ENCODE peak calls at places on chromosomes 3 and 15, in four cellular contexts. One of them, this sample, is unnamed.

GRCh38 chr15:72532991-72533601 is 59.0 kb downstream of the ARIH1 start:
- DNase-seq in sigmoid colon: no peak
- DNase-seq in psoas muscle: no peak
- DNase-seq in AG04450: no peak
- DNase-seq in this sample: no peak

GRCh38 chr3:105837143-105837740 is 31.6 kb downstream of the CBLB start:
- DNase-seq in sigmoid colon: no peak
- DNase-seq in AG04450: no peak
- DNase-seq in psoas muscle: no peak
- DNase-seq in this sample: no peak

GRCh38 chr15:72131922-72132321 is 13.7 kb downstream of the SENP8 start:
- DNase-seq in AG04450: no peak
- DNase-seq in sigmoid colon: no peak
- DNase-seq in psoas muscle: no peak
- DNase-seq in this sample: no peak

GRCh38 chr3:38151667-38152265 is 13.3 kb downstream of the MYD88 start:
- DNase-seq in AG04450: no peak
- DNase-seq in sigmoid colon: no peak
- DNase-seq in psoas muscle: no peak
- DNase-seq in this sample: no peak

GRCh38 chr3:66259721-66260255 is 39.0 kb downstream of the SLC25A26 start:
- DNase-seq in sigmoid colon: no peak
- DNase-seq in psoas muscle: no peak
- DNase-seq in AG04450: no peak
- DNase-seq in this sample: no peak

GRCh38 chr15:63836579-63836978 is 2.8 kb upstream of the HERC1 start:
- DNase-seq in psoas muscle: no peak
- DNase-seq in sigmoid colon: no peak
- DNase-seq in AG04450: no peak
- DNase-seq in this sample: no peak

GRCh38 chr3:171772427-171773056 is 37.7 kb downstream of the PLD1 start:
- DNase-seq in AG04450: no peak
- DNase-seq in psoas muscle: peak
- DNase-seq in sigmoid colon: peak
- DNase-seq in this sample: no peak

GRCh38 chr15:38854506-38854905 is 289.9 kb upstream of the RASGRP1 start:
- DNase-seq in psoas muscle: no peak
- DNase-seq in AG04450: no peak
- DNase-seq in sigmoid colon: no peak
- DNase-seq in this sample: no peak

GRCh38 chr3:105867690-105868449 is 942 bp downstream of the CBLB start:
- DNase-seq in sigmoid colon: no peak
- DNase-seq in psoas muscle: no peak
- DNase-seq in AG04450: no peak
- DNase-seq in this sample: no peak

GRCh38 chr3:134473868-134474546 is 11.8 kb downstream of the ANAPC13 start:
- DNase-seq in psoas muscle: no peak
- DNase-seq in sigmoid colon: peak
- DNase-seq in AG04450: peak
- DNase-seq in this sample: no peak

GRCh38 chr3:158152186-158152585 is 42.3 kb downstream of the RSRC1 start:
- DNase-seq in sigmoid colon: no peak
- DNase-seq in AG04450: no peak
- DNase-seq in psoas muscle: no peak
- DNase-seq in this sample: no peak

GRCh38 chr15:71515375-71516186 is 294.8 kb upstream of the NR2E3 start:
- DNase-seq in AG04450: no peak
- DNase-seq in sigmoid colon: no peak
- DNase-seq in psoas muscle: no peak
- DNase-seq in this sample: no peak

GRCh38 chr3:24237971-24238767 is 256.5 kb downstream of the THRB start:
- DNase-seq in AG04450: peak
- DNase-seq in sigmoid colon: no peak
- DNase-seq in psoas muscle: no peak
- DNase-seq in this sample: no peak

GRCh38 chr15:97961067-97961954 is 808 bp downstream of the ARRDC4 start:
- DNase-seq in AG04450: no peak
- DNase-seq in sigmoid colon: peak
- DNase-seq in psoas muscle: peak
- DNase-seq in this sample: peak

GRCh38 chr3:159326998-159327397 is 525.1 kb downstream of the MFSD1 start:
- DNase-seq in AG04450: no peak
- DNase-seq in psoas muscle: no peak
- DNase-seq in sigmoid colon: no peak
- DNase-seq in this sample: no peak

GRCh38 chr3:17431004-17431403 is 311.4 kb downstream of the TBC1D5 start:
- DNase-seq in psoas muscle: no peak
- DNase-seq in sigmoid colon: no peak
- DNase-seq in AG04450: peak
- DNase-seq in this sample: no peak

GRCh38 chr3:195542261-195542660 is 864 bp downstream of the PPP1R2 start:
- DNase-seq in sigmoid colon: no peak
- DNase-seq in AG04450: no peak
- DNase-seq in psoas muscle: no peak
- DNase-seq in this sample: no peak

GRCh38 chr15:97688886-97689285 is 271.6 kb upstream of the ARRDC4 start:
- DNase-seq in psoas muscle: no peak
- DNase-seq in AG04450: no peak
- DNase-seq in sigmoid colon: no peak
- DNase-seq in this sample: no peak

GRCh38 chr3:148075829-148076716 is 621.6 kb upstream of the AGTR1 start:
- DNase-seq in AG04450: peak
- DNase-seq in psoas muscle: no peak
- DNase-seq in sigmoid colon: no peak
- DNase-seq in this sample: no peak

GRCh38 chr15:92808611-92809063 is 91.5 kb upstream of the CHD2 start:
- DNase-seq in psoas muscle: peak
- DNase-seq in sigmoid colon: peak
- DNase-seq in AG04450: no peak
- DNase-seq in this sample: peak

GRCh38 chr15:59170998-59171397 is 35.6 kb upstream of the LDHAL6B start:
- DNase-seq in sigmoid colon: no peak
- DNase-seq in AG04450: no peak
- DNase-seq in psoas muscle: no peak
- DNase-seq in this sample: no peak

GRCh38 chr15:78360426-78360825 is 20.3 kb downstream of the CRABP1 start:
- DNase-seq in AG04450: no peak
- DNase-seq in sigmoid colon: peak
- DNase-seq in psoas muscle: no peak
- DNase-seq in this sample: no peak

GRCh38 chr3:17741621-17742091 is 775 bp downstream of the TBC1D5 start:
- DNase-seq in AG04450: no peak
- DNase-seq in sigmoid colon: no peak
- DNase-seq in psoas muscle: no peak
- DNase-seq in this sample: no peak

GRCh38 chr15:99408236-99409096 is 157.2 kb downstream of the LRRC28 start:
- DNase-seq in AG04450: peak
- DNase-seq in sigmoid colon: no peak
- DNase-seq in psoas muscle: no peak
- DNase-seq in this sample: no peak

GRCh38 chr3:22960326-22960984 is 242.7 kb upstream of the UBE2E2 start:
- DNase-seq in sigmoid colon: peak
- DNase-seq in psoas muscle: no peak
- DNase-seq in AG04450: no peak
- DNase-seq in this sample: no peak

GRCh38 chr3:182755308-182756106 is 37.8 kb upstream of the ATP11B start:
- DNase-seq in AG04450: no peak
- DNase-seq in sigmoid colon: no peak
- DNase-seq in psoas muscle: no peak
- DNase-seq in this sample: no peak

GRCh38 chr3:77626157-77626556 is 586.3 kb downstream of the ROBO2 start:
- DNase-seq in psoas muscle: no peak
- DNase-seq in sigmoid colon: no peak
- DNase-seq in AG04450: no peak
- DNase-seq in this sample: no peak

GRCh38 chr3:70833510-70833835 is 521.0 kb upstream of the MDFIC2 start:
- DNase-seq in AG04450: no peak
- DNase-seq in sigmoid colon: no peak
- DNase-seq in psoas muscle: no peak
- DNase-seq in this sample: no peak

GRCh38 chr15:67142142-67143092 is 77.0 kb downstream of the SMAD3 start:
- DNase-seq in AG04450: no peak
- DNase-seq in psoas muscle: peak
- DNase-seq in sigmoid colon: peak
- DNase-seq in this sample: no peak

GRCh38 chr3:149670742-149671492 is 13.1 kb upstream of the WWTR1 start:
- DNase-seq in psoas muscle: no peak
- DNase-seq in AG04450: no peak
- DNase-seq in sigmoid colon: no peak
- DNase-seq in this sample: no peak

GRCh38 chr15:41121951-41122350 is 5.9 kb upstream of the INO80 start:
- DNase-seq in psoas muscle: no peak
- DNase-seq in sigmoid colon: no peak
- DNase-seq in AG04450: no peak
- DNase-seq in this sample: no peak

GRCh38 chr3:125023833-125024560 is 31.8 kb downstream of the HEG1 start:
- DNase-seq in AG04450: no peak
- DNase-seq in psoas muscle: no peak
- DNase-seq in sigmoid colon: no peak
- DNase-seq in this sample: no peak

GRCh38 chr3:9168230-9168629 is 81.2 kb downstream of the SRGAP3 start:
- DNase-seq in psoas muscle: no peak
- DNase-seq in sigmoid colon: no peak
- DNase-seq in AG04450: no peak
- DNase-seq in this sample: peak

GRCh38 chr15:75693501-75694240 is 19.0 kb downstream of the CSPG4 start:
- DNase-seq in AG04450: no peak
- DNase-seq in psoas muscle: no peak
- DNase-seq in sigmoid colon: no peak
- DNase-seq in this sample: peak

GRCh38 chr3:61538486-61538885 is 22.9 kb upstream of the PTPRG start:
- DNase-seq in psoas muscle: no peak
- DNase-seq in sigmoid colon: no peak
- DNase-seq in AG04450: no peak
- DNase-seq in this sample: no peak

GRCh38 chr3:61532739-61533500 is 28.5 kb upstream of the PTPRG start:
- DNase-seq in sigmoid colon: no peak
- DNase-seq in AG04450: no peak
- DNase-seq in psoas muscle: no peak
- DNase-seq in this sample: no peak

GRCh38 chr3:61541694-61542093 is 19.7 kb upstream of the PTPRG start:
- DNase-seq in psoas muscle: no peak
- DNase-seq in AG04450: no peak
- DNase-seq in sigmoid colon: no peak
- DNase-seq in this sample: no peak

GRCh38 chr3:61535826-61536225 is 25.5 kb upstream of the PTPRG start:
- DNase-seq in psoas muscle: no peak
- DNase-seq in AG04450: no peak
- DNase-seq in sigmoid colon: no peak
- DNase-seq in this sample: no peak

DNA sequence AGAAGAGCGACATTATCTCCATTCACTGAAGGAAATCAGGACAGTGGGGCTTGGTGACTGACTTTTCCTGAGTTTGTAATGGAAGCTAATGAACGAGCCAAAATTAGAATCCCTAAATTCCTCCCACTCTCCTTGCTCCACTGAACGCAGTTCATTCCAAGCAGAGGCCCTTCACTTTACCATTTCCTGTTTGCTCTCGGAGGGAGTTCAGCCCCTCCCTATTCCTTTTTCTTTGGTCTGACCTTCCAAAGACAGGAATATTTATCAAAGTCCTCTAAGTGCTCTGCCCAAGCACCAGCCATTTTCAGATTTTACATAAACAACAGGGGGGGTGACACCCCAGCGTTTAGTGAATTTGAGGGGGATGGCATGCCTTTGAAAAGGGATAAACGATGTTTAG is 24.0 kb upstream of the PTPRG start:
- DNase-seq in psoas muscle: no peak
- DNase-seq in sigmoid colon: no peak
- DNase-seq in AG04450: no peak
- DNase-seq in this sample: no peak
- H3K4me3 ChIP-seq in psoas muscle: no peak
- H3K4me3 ChIP-seq in sigmoid colon: no peak
- H3K4me3 ChIP-seq in AG04450: no peak
- H3K4me3 ChIP-seq in this sample: no peak

GRCh38 chr15:73699249-73700040 is 15.3 kb downstream of the CD276 start:
- DNase-seq in sigmoid colon: no peak
- DNase-seq in psoas muscle: peak
- DNase-seq in AG04450: no peak
- DNase-seq in this sample: no peak
- H3K4me3 ChIP-seq in sigmoid colon: no peak
- H3K4me3 ChIP-seq in psoas muscle: no peak
- H3K4me3 ChIP-seq in AG04450: no peak
- H3K4me3 ChIP-seq in this sample: no peak

DNA sequence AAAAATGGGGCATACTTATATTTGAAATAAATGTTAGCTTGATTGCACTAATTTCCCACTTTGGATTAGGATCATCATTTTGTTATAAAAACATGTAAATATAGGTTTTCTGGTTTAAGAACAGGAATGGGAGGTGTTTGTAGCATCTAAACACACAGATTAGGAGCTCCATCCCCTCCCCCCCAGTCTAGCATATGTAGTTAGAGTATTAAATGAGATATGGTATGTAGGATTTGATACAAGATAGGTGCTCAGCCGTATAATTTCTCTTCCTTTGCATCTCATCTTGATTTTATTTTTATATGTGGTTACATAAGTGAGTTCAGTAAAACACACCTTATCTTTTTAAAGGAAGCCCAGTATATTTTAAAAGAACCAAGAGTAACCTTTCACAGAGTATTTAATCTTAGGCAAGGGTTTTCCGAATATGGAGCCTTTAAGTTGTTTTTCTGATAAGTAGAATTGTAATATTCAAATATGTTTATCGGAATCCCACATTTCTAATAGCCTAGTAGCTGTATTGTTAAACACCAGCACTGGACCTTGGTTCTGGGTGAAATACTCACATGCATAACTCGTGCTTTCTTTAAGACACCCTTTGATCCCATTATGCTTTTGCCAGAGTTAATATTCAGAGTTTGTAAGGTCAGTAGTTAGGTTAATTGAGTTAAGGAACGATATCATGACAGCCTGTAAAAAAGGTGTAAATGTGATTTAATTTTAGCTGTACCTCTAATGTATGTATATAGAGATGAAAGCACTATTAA is 2.3 kb downstream of the SLC25A36 start:
- DNase-seq in AG04450: no peak
- DNase-seq in psoas muscle: no peak
- DNase-seq in sigmoid colon: no peak
- DNase-seq in this sample: no peak
- H3K4me3 ChIP-seq in AG04450: peak
- H3K4me3 ChIP-seq in psoas muscle: peak
- H3K4me3 ChIP-seq in sigmoid colon: no peak
- H3K4me3 ChIP-seq in this sample: no peak

DNA sequence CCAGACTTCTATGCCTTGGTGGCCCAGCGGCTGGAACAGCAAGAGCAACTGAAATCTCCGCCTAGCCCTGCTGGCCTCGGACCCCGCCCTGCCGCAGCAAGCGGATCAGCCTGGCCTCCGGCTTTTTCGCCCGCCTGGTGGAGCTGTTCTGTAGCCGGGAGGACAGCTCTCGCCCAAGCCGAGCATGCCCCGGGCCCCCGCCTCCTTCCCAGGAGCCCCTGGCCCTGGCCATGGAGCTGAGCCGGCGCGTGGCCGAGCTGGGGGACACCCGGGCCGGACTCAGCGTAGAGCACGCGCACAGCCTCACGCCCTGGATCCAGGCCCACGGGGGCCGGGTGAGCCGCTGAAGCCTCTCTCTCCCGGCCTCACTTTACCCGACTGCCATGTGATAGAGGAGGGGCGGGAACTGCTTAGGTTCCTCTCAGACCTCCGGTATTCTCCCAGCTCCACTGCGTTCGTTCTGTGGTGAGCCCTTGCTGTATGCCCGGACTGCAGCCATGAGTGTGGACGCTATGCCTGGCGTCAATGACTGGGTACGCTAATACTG is 24.1 kb upstream of the MRPL3 start:
- DNase-seq in AG04450: no peak
- DNase-seq in sigmoid colon: no peak
- DNase-seq in psoas muscle: peak
- DNase-seq in this sample: peak
- H3K4me3 ChIP-seq in AG04450: peak
- H3K4me3 ChIP-seq in sigmoid colon: no peak
- H3K4me3 ChIP-seq in psoas muscle: peak
- H3K4me3 ChIP-seq in this sample: no peak